ENCODE peak calls at places on chromosome 2, in seven cellular contexts. One of them, this sample, is unnamed.

GRCh38 chr2:240339411-240340360 is 95.8 kb upstream of the GPC1 start:
- DNase-seq in HEK293T: no peak
- DNase-seq in activated CD4-positive, alpha-beta T cell treated with anti-CD3 and anti-CD28 coated beads, Interleukin-2, amount 50 U/mL, for 1 hour: no peak
- DNase-seq in D341Med: no peak
- DNase-seq in AG20443: no peak
- DNase-seq in fibroblast of the aortic adventitia: no peak
- DNase-seq in dermis blood vessel endothelial cell: no peak
- DNase-seq in this sample: no peak

GRCh38 chr2:28136557-28136956 is 246.0 kb downstream of the BABAM2 start:
- DNase-seq in HEK293T: no peak
- DNase-seq in activated CD4-positive, alpha-beta T cell treated with anti-CD3 and anti-CD28 coated beads, Interleukin-2, amount 50 U/mL, for 1 hour: no peak
- DNase-seq in D341Med: no peak
- DNase-seq in AG20443: no peak
- DNase-seq in fibroblast of the aortic adventitia: no peak
- DNase-seq in dermis blood vessel endothelial cell: no peak
- DNase-seq in this sample: no peak

GRCh38 chr2:220999351-220999750 is 572.8 kb downstream of the EPHA4 start:
- DNase-seq in HEK293T: no peak
- DNase-seq in activated CD4-positive, alpha-beta T cell treated with anti-CD3 and anti-CD28 coated beads, Interleukin-2, amount 50 U/mL, for 1 hour: no peak
- DNase-seq in D341Med: no peak
- DNase-seq in AG20443: no peak
- DNase-seq in fibroblast of the aortic adventitia: no peak
- DNase-seq in dermis blood vessel endothelial cell: no peak
- DNase-seq in this sample: peak; percentile 7

GRCh38 chr2:69966496-69966895 is 5.1 kb upstream of the ASPRV1 start:
- DNase-seq in HEK293T: no peak
- DNase-seq in activated CD4-positive, alpha-beta T cell treated with anti-CD3 and anti-CD28 coated beads, Interleukin-2, amount 50 U/mL, for 1 hour: no peak
- DNase-seq in D341Med: no peak
- DNase-seq in AG20443: no peak
- DNase-seq in fibroblast of the aortic adventitia: peak; percentile 25
- DNase-seq in dermis blood vessel endothelial cell: no peak
- DNase-seq in this sample: peak; percentile 21

GRCh38 chr2:200667397-200667796 is 81.6 kb downstream of the AOX1 start:
- DNase-seq in HEK293T: no peak
- DNase-seq in activated CD4-positive, alpha-beta T cell treated with anti-CD3 and anti-CD28 coated beads, Interleukin-2, amount 50 U/mL, for 1 hour: no peak
- DNase-seq in D341Med: no peak
- DNase-seq in AG20443: no peak
- DNase-seq in fibroblast of the aortic adventitia: no peak
- DNase-seq in dermis blood vessel endothelial cell: no peak
- DNase-seq in this sample: no peak

GRCh38 chr2:240429341-240429871 is 6.1 kb upstream of the GPC1 start:
- DNase-seq in HEK293T: no peak
- DNase-seq in activated CD4-positive, alpha-beta T cell treated with anti-CD3 and anti-CD28 coated beads, Interleukin-2, amount 50 U/mL, for 1 hour: no peak
- DNase-seq in D341Med: no peak
- DNase-seq in AG20443: no peak
- DNase-seq in fibroblast of the aortic adventitia: no peak
- DNase-seq in dermis blood vessel endothelial cell: no peak
- DNase-seq in this sample: no peak

GRCh38 chr2:240508832-240509545 is 48.8 kb downstream of the ANKMY1 start:
- DNase-seq in HEK293T: no peak
- DNase-seq in activated CD4-positive, alpha-beta T cell treated with anti-CD3 and anti-CD28 coated beads, Interleukin-2, amount 50 U/mL, for 1 hour: no peak
- DNase-seq in D341Med: peak; percentile 4
- DNase-seq in AG20443: no peak
- DNase-seq in fibroblast of the aortic adventitia: no peak
- DNase-seq in dermis blood vessel endothelial cell: no peak
- DNase-seq in this sample: no peak

GRCh38 chr2:120299561-120299960 is 46.4 kb upstream of the INHBB start:
- DNase-seq in HEK293T: no peak
- DNase-seq in activated CD4-positive, alpha-beta T cell treated with anti-CD3 and anti-CD28 coated beads, Interleukin-2, amount 50 U/mL, for 1 hour: no peak
- DNase-seq in D341Med: no peak
- DNase-seq in AG20443: no peak
- DNase-seq in fibroblast of the aortic adventitia: no peak
- DNase-seq in dermis blood vessel endothelial cell: no peak
- DNase-seq in this sample: no peak

GRCh38 chr2:231877533-231878456 is 48.4 kb downstream of the NPPC start:
- DNase-seq in HEK293T: no peak
- DNase-seq in activated CD4-positive, alpha-beta T cell treated with anti-CD3 and anti-CD28 coated beads, Interleukin-2, amount 50 U/mL, for 1 hour: no peak
- DNase-seq in D341Med: no peak
- DNase-seq in AG20443: no peak
- DNase-seq in fibroblast of the aortic adventitia: peak; percentile 11
- DNase-seq in dermis blood vessel endothelial cell: no peak
- DNase-seq in this sample: peak; percentile 15

GRCh38 chr2:219513787-219514186 is 495 bp upstream of the ASIC4 start:
- DNase-seq in HEK293T: no peak
- DNase-seq in activated CD4-positive, alpha-beta T cell treated with anti-CD3 and anti-CD28 coated beads, Interleukin-2, amount 50 U/mL, for 1 hour: no peak
- DNase-seq in D341Med: no peak
- DNase-seq in AG20443: no peak
- DNase-seq in fibroblast of the aortic adventitia: no peak
- DNase-seq in dermis blood vessel endothelial cell: no peak
- DNase-seq in this sample: no peak

GRCh38 chr2:464562-465309 is 176.8 kb upstream of the ALKAL2 start:
- DNase-seq in HEK293T: no peak
- DNase-seq in activated CD4-positive, alpha-beta T cell treated with anti-CD3 and anti-CD28 coated beads, Interleukin-2, amount 50 U/mL, for 1 hour: no peak
- DNase-seq in D341Med: no peak
- DNase-seq in AG20443: no peak
- DNase-seq in fibroblast of the aortic adventitia: no peak
- DNase-seq in dermis blood vessel endothelial cell: no peak
- DNase-seq in this sample: no peak

GRCh38 chr2:38716185-38716584 is 35.0 kb downstream of the SRSF7 start:
- DNase-seq in HEK293T: no peak
- DNase-seq in activated CD4-positive, alpha-beta T cell treated with anti-CD3 and anti-CD28 coated beads, Interleukin-2, amount 50 U/mL, for 1 hour: no peak
- DNase-seq in D341Med: no peak
- DNase-seq in AG20443: peak; percentile 27
- DNase-seq in fibroblast of the aortic adventitia: peak; percentile 68
- DNase-seq in dermis blood vessel endothelial cell: no peak
- DNase-seq in this sample: peak; percentile 83

GRCh38 chr2:232893834-232894233 is 23.8 kb downstream of the SNORC start:
- DNase-seq in HEK293T: no peak
- DNase-seq in activated CD4-positive, alpha-beta T cell treated with anti-CD3 and anti-CD28 coated beads, Interleukin-2, amount 50 U/mL, for 1 hour: no peak
- DNase-seq in D341Med: no peak
- DNase-seq in AG20443: no peak
- DNase-seq in fibroblast of the aortic adventitia: no peak
- DNase-seq in dermis blood vessel endothelial cell: no peak
- DNase-seq in this sample: no peak

GRCh38 chr2:85243101-85244072 is 84.4 kb downstream of the TGOLN2 start:
- DNase-seq in HEK293T: peak; percentile 74
- DNase-seq in activated CD4-positive, alpha-beta T cell treated with anti-CD3 and anti-CD28 coated beads, Interleukin-2, amount 50 U/mL, for 1 hour: no peak
- DNase-seq in D341Med: peak; percentile 65
- DNase-seq in AG20443: no peak
- DNase-seq in fibroblast of the aortic adventitia: no peak
- DNase-seq in dermis blood vessel endothelial cell: peak; percentile 80
- DNase-seq in this sample: no peak

GRCh38 chr2:225660262-225661091 is 261.0 kb downstream of the NYAP2 start:
- DNase-seq in HEK293T: peak; percentile 69
- DNase-seq in activated CD4-positive, alpha-beta T cell treated with anti-CD3 and anti-CD28 coated beads, Interleukin-2, amount 50 U/mL, for 1 hour: peak; percentile 75
- DNase-seq in D341Med: peak; percentile 67
- DNase-seq in AG20443: peak; percentile 83
- DNase-seq in fibroblast of the aortic adventitia: peak; percentile 78
- DNase-seq in dermis blood vessel endothelial cell: peak; percentile 80
- DNase-seq in this sample: peak; percentile 90

GRCh38 chr2:213238753-213239591 is 45.3 kb upstream of the SPAG16 start:
- DNase-seq in HEK293T: no peak
- DNase-seq in activated CD4-positive, alpha-beta T cell treated with anti-CD3 and anti-CD28 coated beads, Interleukin-2, amount 50 U/mL, for 1 hour: no peak
- DNase-seq in D341Med: no peak
- DNase-seq in AG20443: peak; percentile 63
- DNase-seq in fibroblast of the aortic adventitia: peak; percentile 97
- DNase-seq in dermis blood vessel endothelial cell: peak; percentile 21
- DNase-seq in this sample: peak; percentile 91

GRCh38 chr2:24048662-24049484 is 668 bp upstream of the FKBP1B start:
- DNase-seq in HEK293T: no peak
- DNase-seq in activated CD4-positive, alpha-beta T cell treated with anti-CD3 and anti-CD28 coated beads, Interleukin-2, amount 50 U/mL, for 1 hour: no peak
- DNase-seq in D341Med: no peak
- DNase-seq in AG20443: no peak
- DNase-seq in fibroblast of the aortic adventitia: no peak
- DNase-seq in dermis blood vessel endothelial cell: no peak
- DNase-seq in this sample: no peak

GRCh38 chr2:43057026-43057741 is 169.2 kb downstream of the ZFP36L2 start:
- DNase-seq in HEK293T: no peak
- DNase-seq in activated CD4-positive, alpha-beta T cell treated with anti-CD3 and anti-CD28 coated beads, Interleukin-2, amount 50 U/mL, for 1 hour: no peak
- DNase-seq in D341Med: no peak
- DNase-seq in AG20443: no peak
- DNase-seq in fibroblast of the aortic adventitia: no peak
- DNase-seq in dermis blood vessel endothelial cell: no peak
- DNase-seq in this sample: no peak

GRCh38 chr2:54540194-54540593 is 84.1 kb downstream of the SPTBN1 start:
- DNase-seq in HEK293T: no peak
- DNase-seq in activated CD4-positive, alpha-beta T cell treated with anti-CD3 and anti-CD28 coated beads, Interleukin-2, amount 50 U/mL, for 1 hour: no peak
- DNase-seq in D341Med: no peak
- DNase-seq in AG20443: no peak
- DNase-seq in fibroblast of the aortic adventitia: peak; percentile 65
- DNase-seq in dermis blood vessel endothelial cell: peak; percentile 44
- DNase-seq in this sample: no peak

GRCh38 chr2:58120626-58121229 is 74.1 kb downstream of the VRK2 start:
- DNase-seq in HEK293T: no peak
- DNase-seq in activated CD4-positive, alpha-beta T cell treated with anti-CD3 and anti-CD28 coated beads, Interleukin-2, amount 50 U/mL, for 1 hour: no peak
- DNase-seq in D341Med: no peak
- DNase-seq in AG20443: no peak
- DNase-seq in fibroblast of the aortic adventitia: no peak
- DNase-seq in dermis blood vessel endothelial cell: no peak
- DNase-seq in this sample: no peak

GRCh38 chr2:75558786-75559428 is 1.8 kb downstream of the EVA1A start:
- DNase-seq in HEK293T: no peak
- DNase-seq in activated CD4-positive, alpha-beta T cell treated with anti-CD3 and anti-CD28 coated beads, Interleukin-2, amount 50 U/mL, for 1 hour: no peak
- DNase-seq in D341Med: no peak
- DNase-seq in AG20443: no peak
- DNase-seq in fibroblast of the aortic adventitia: no peak
- DNase-seq in dermis blood vessel endothelial cell: no peak
- DNase-seq in this sample: no peak

GRCh38 chr2:233261819-233262555 is 10.5 kb downstream of the ATG16L1 start:
- DNase-seq in HEK293T: no peak
- DNase-seq in activated CD4-positive, alpha-beta T cell treated with anti-CD3 and anti-CD28 coated beads, Interleukin-2, amount 50 U/mL, for 1 hour: no peak
- DNase-seq in D341Med: no peak
- DNase-seq in AG20443: no peak
- DNase-seq in fibroblast of the aortic adventitia: no peak
- DNase-seq in dermis blood vessel endothelial cell: no peak
- DNase-seq in this sample: no peak

GRCh38 chr2:33426666-33427231 is 49.7 kb upstream of the RASGRP3 start:
- DNase-seq in HEK293T: no peak
- DNase-seq in activated CD4-positive, alpha-beta T cell treated with anti-CD3 and anti-CD28 coated beads, Interleukin-2, amount 50 U/mL, for 1 hour: no peak
- DNase-seq in D341Med: no peak
- DNase-seq in AG20443: no peak
- DNase-seq in fibroblast of the aortic adventitia: peak; percentile 96
- DNase-seq in dermis blood vessel endothelial cell: peak; percentile 66
- DNase-seq in this sample: peak; percentile 57

GRCh38 chr2:102488063-102488462 is 15.0 kb downstream of the SLC9A4 start:
- DNase-seq in HEK293T: no peak
- DNase-seq in activated CD4-positive, alpha-beta T cell treated with anti-CD3 and anti-CD28 coated beads, Interleukin-2, amount 50 U/mL, for 1 hour: no peak
- DNase-seq in D341Med: no peak
- DNase-seq in AG20443: peak; percentile 28
- DNase-seq in fibroblast of the aortic adventitia: peak; percentile 55
- DNase-seq in dermis blood vessel endothelial cell: peak; percentile 16
- DNase-seq in this sample: peak; percentile 15

GRCh38 chr2:127891806-127892205 is 6.0 kb upstream of the AMMECR1L start:
- DNase-seq in HEK293T: no peak
- DNase-seq in activated CD4-positive, alpha-beta T cell treated with anti-CD3 and anti-CD28 coated beads, Interleukin-2, amount 50 U/mL, for 1 hour: no peak
- DNase-seq in D341Med: no peak
- DNase-seq in AG20443: no peak
- DNase-seq in fibroblast of the aortic adventitia: no peak
- DNase-seq in dermis blood vessel endothelial cell: no peak
- DNase-seq in this sample: no peak

GRCh38 chr2:84486436-84487115 is 27.5 kb upstream of the SUCLG1 start:
- DNase-seq in HEK293T: no peak
- DNase-seq in activated CD4-positive, alpha-beta T cell treated with anti-CD3 and anti-CD28 coated beads, Interleukin-2, amount 50 U/mL, for 1 hour: no peak
- DNase-seq in D341Med: no peak
- DNase-seq in AG20443: no peak
- DNase-seq in fibroblast of the aortic adventitia: peak; percentile 94
- DNase-seq in dermis blood vessel endothelial cell: no peak
- DNase-seq in this sample: peak; percentile 62

GRCh38 chr2:59301466-59302402 is 1060.6 kb upstream of the FANCL start:
- DNase-seq in HEK293T: peak; percentile 71
- DNase-seq in activated CD4-positive, alpha-beta T cell treated with anti-CD3 and anti-CD28 coated beads, Interleukin-2, amount 50 U/mL, for 1 hour: no peak
- DNase-seq in D341Med: peak; percentile 70
- DNase-seq in AG20443: peak; percentile 81
- DNase-seq in fibroblast of the aortic adventitia: peak; percentile 49
- DNase-seq in dermis blood vessel endothelial cell: peak; percentile 4
- DNase-seq in this sample: peak; percentile 92

GRCh38 chr2:176138526-176139169 is 9.1 kb downstream of the HOXD8 start:
- DNase-seq in HEK293T: no peak
- DNase-seq in activated CD4-positive, alpha-beta T cell treated with anti-CD3 and anti-CD28 coated beads, Interleukin-2, amount 50 U/mL, for 1 hour: no peak
- DNase-seq in D341Med: no peak
- DNase-seq in AG20443: no peak
- DNase-seq in fibroblast of the aortic adventitia: no peak
- DNase-seq in dermis blood vessel endothelial cell: peak; percentile 72
- DNase-seq in this sample: no peak

GRCh38 chr2:163119964-163120363 is 281.4 kb upstream of the KCNH7 start:
- DNase-seq in HEK293T: no peak
- DNase-seq in activated CD4-positive, alpha-beta T cell treated with anti-CD3 and anti-CD28 coated beads, Interleukin-2, amount 50 U/mL, for 1 hour: no peak
- DNase-seq in D341Med: no peak
- DNase-seq in AG20443: no peak
- DNase-seq in fibroblast of the aortic adventitia: no peak
- DNase-seq in dermis blood vessel endothelial cell: no peak
- DNase-seq in this sample: no peak

GRCh38 chr2:18369750-18370149 is 190.7 kb downstream of the RDH14 start:
- DNase-seq in HEK293T: no peak
- DNase-seq in activated CD4-positive, alpha-beta T cell treated with anti-CD3 and anti-CD28 coated beads, Interleukin-2, amount 50 U/mL, for 1 hour: no peak
- DNase-seq in D341Med: no peak
- DNase-seq in AG20443: peak; percentile 20
- DNase-seq in fibroblast of the aortic adventitia: peak; percentile 59
- DNase-seq in dermis blood vessel endothelial cell: peak; percentile 74
- DNase-seq in this sample: no peak

GRCh38 chr2:215505044-215505786 is 69.3 kb upstream of the FN1 start:
- DNase-seq in HEK293T: no peak
- DNase-seq in activated CD4-positive, alpha-beta T cell treated with anti-CD3 and anti-CD28 coated beads, Interleukin-2, amount 50 U/mL, for 1 hour: no peak
- DNase-seq in D341Med: no peak
- DNase-seq in AG20443: peak; percentile 56
- DNase-seq in fibroblast of the aortic adventitia: peak; percentile 99
- DNase-seq in dermis blood vessel endothelial cell: peak; percentile 28
- DNase-seq in this sample: peak; percentile 81

GRCh38 chr2:148360662-148361061 is 283.9 kb upstream of the EPC2 start:
- DNase-seq in HEK293T: no peak
- DNase-seq in activated CD4-positive, alpha-beta T cell treated with anti-CD3 and anti-CD28 coated beads, Interleukin-2, amount 50 U/mL, for 1 hour: no peak
- DNase-seq in D341Med: no peak
- DNase-seq in AG20443: no peak
- DNase-seq in fibroblast of the aortic adventitia: no peak
- DNase-seq in dermis blood vessel endothelial cell: no peak
- DNase-seq in this sample: no peak

GRCh38 chr2:159326569-159327255 is 40.2 kb upstream of the WDSUB1 start:
- DNase-seq in HEK293T: no peak
- DNase-seq in activated CD4-positive, alpha-beta T cell treated with anti-CD3 and anti-CD28 coated beads, Interleukin-2, amount 50 U/mL, for 1 hour: no peak
- DNase-seq in D341Med: no peak
- DNase-seq in AG20443: peak; percentile 41
- DNase-seq in fibroblast of the aortic adventitia: peak; percentile 82
- DNase-seq in dermis blood vessel endothelial cell: no peak
- DNase-seq in this sample: peak; percentile 91

GRCh38 chr2:25343187-25343825 is 1.6 kb upstream of the DNMT3A start:
- DNase-seq in HEK293T: no peak
- DNase-seq in activated CD4-positive, alpha-beta T cell treated with anti-CD3 and anti-CD28 coated beads, Interleukin-2, amount 50 U/mL, for 1 hour: no peak
- DNase-seq in D341Med: no peak
- DNase-seq in AG20443: no peak
- DNase-seq in fibroblast of the aortic adventitia: no peak
- DNase-seq in dermis blood vessel endothelial cell: no peak
- DNase-seq in this sample: no peak

GRCh38 chr2:96920801-96921560 is 51.1 kb upstream of the SEMA4C start:
- DNase-seq in HEK293T: no peak
- DNase-seq in activated CD4-positive, alpha-beta T cell treated with anti-CD3 and anti-CD28 coated beads, Interleukin-2, amount 50 U/mL, for 1 hour: no peak
- DNase-seq in D341Med: no peak
- DNase-seq in AG20443: no peak
- DNase-seq in fibroblast of the aortic adventitia: no peak
- DNase-seq in dermis blood vessel endothelial cell: no peak
- DNase-seq in this sample: no peak

GRCh38 chr2:30232027-30232800 is 880 bp downstream of the LBH start:
- DNase-seq in HEK293T: peak; percentile 31
- DNase-seq in activated CD4-positive, alpha-beta T cell treated with anti-CD3 and anti-CD28 coated beads, Interleukin-2, amount 50 U/mL, for 1 hour: peak; percentile 75
- DNase-seq in D341Med: peak; percentile 57
- DNase-seq in AG20443: peak; percentile 61
- DNase-seq in fibroblast of the aortic adventitia: peak; percentile 48
- DNase-seq in dermis blood vessel endothelial cell: peak; percentile 35
- DNase-seq in this sample: peak; percentile 67